ENCODE peak calls at places on chromosomes 12 and 14, in five cellular contexts. Q is mesenchymal stem cell, P is adrenal gland, X is kidney, A is K562. Y is an unnamed sample. For H3K9me3, the result is how much of the 10 kb centered on the place peaks cover.

GRCh38 chr12:2894961-2895360 is 4.3 kb downstream of the TULP3 start:
- DNase-seq in Q (no peak), P (no peak), X (no peak), A (no peak), Y (no peak)

GRCh38 chr12:546920-547845 is 87.4 kb downstream of the B4GALNT3 start:
- DNase-seq in Q (peak), P (peak), X (peak), A (peak), Y (peak)

GRCh38 chr12:67302162-67302561 is 33.0 kb downstream of the CAND1 start:
- DNase-seq in Q (no peak), P (no peak), X (no peak), A (no peak), Y (no peak)

GRCh38 chr12:126772171-126772864 is 1494.7 kb upstream of the TMEM132C start:
- DNase-seq in Q (no peak), P (no peak), X (no peak), A (peak), Y (peak)

GRCh38 chr12:47591795-47592194 is 114.0 kb downstream of the RPAP3 start:
- DNase-seq in Q (no peak), P (no peak), X (no peak), A (no peak), Y (no peak)

GRCh38 chr12:3150820-3151590 is 73.8 kb downstream of the TSPAN9 start:
- DNase-seq in Q (peak), P (no peak), X (peak), A (no peak), Y (no peak)

GRCh38 chr12:90645181-90645580 is 309.8 kb downstream of the CCER1 start:
- DNase-seq in Q (no peak), P (no peak), X (no peak), A (no peak), Y (no peak)

GRCh38 chr12:103742349-103742784 is 98.7 kb downstream of the NT5DC3 start:
- DNase-seq in Q (no peak), P (peak), X (no peak), A (no peak), Y (no peak)

GRCh38 chr12:10965511-10965910 is 21.2 kb downstream of the TAS2R50 start:
- DNase-seq in Q (no peak), P (no peak), X (no peak), A (no peak), Y (no peak)

GRCh38 chr12:77007476-77007875 is 57.9 kb downstream of the E2F7 start:
- DNase-seq in Q (no peak), P (no peak), X (no peak), A (no peak), Y (no peak)

GRCh38 chr14:100532916-100533630 is 54.1 kb downstream of the BEGAIN start:
- DNase-seq in Q (no peak), P (peak), X (peak), A (peak), Y (no peak)

GRCh38 chr12:52006726-52007157 is at the start of gene TAMALIN:
- DNase-seq in Q (peak), P (peak), X (peak), A (no peak), Y (peak)

GRCh38 chr14:87896393-87897380 is 96.3 kb downstream of the GALC start:
- DNase-seq in Q (peak), P (no peak), X (no peak), A (peak), Y (no peak)

GRCh38 chr14:78598046-78598652 is 428.0 kb downstream of the NRXN3 start:
- DNase-seq in Q (peak), P (peak), X (no peak), A (peak), Y (peak)

GRCh38 chr14:39467889-39468524 is 35.8 kb upstream of the FBXO33 start:
- DNase-seq in Q (peak), P (no peak), X (no peak), A (no peak), Y (no peak)

GRCh38 chr14:58637391-58638230 is at the start of gene DACT1:
- DNase-seq in Q (peak), P (peak), X (peak), A (peak), Y (peak)

GRCh38 chr12:72995616-72996015 is 723.4 kb downstream of the TRHDE start:
- DNase-seq in Q (no peak), P (no peak), X (no peak), A (no peak), Y (no peak)

GRCh38 chr12:29546000-29546399 is 48.5 kb upstream of the OVCH1 start:
- DNase-seq in Q (no peak), P (no peak), X (no peak), A (no peak), Y (peak)

GRCh38 chr12:15532364-15532977 is 210.2 kb downstream of the PTPRO start:
- DNase-seq in Q (peak), P (no peak), X (no peak), A (peak), Y (peak)

GRCh38 chr12:65868133-65868705 is 43.9 kb downstream of the HMGA2 start:
- DNase-seq in Q (peak), P (no peak), X (no peak), A (no peak), Y (no peak)

GRCh38 chr12:45336762-45337596 is 121.1 kb downstream of the ANO6 start:
- DNase-seq in Q (peak), P (no peak), X (no peak), A (peak), Y (peak)

GRCh38 chr14:92687681-92688433 is 60.6 kb downstream of the LGMN start:
- DNase-seq in Q (peak), P (peak), X (peak), A (no peak), Y (no peak)

GRCh38 chr12:68825569-68826217 is 17.7 kb downstream of the MDM2 start:
- DNase-seq in Q (no peak), P (no peak), X (no peak), A (no peak), Y (no peak)

GRCh38 chr12:81092053-81092452 is 14.2 kb downstream of the ACSS3 start:
- DNase-seq in Q (no peak), P (no peak), X (no peak), A (no peak), Y (no peak)

GRCh38 chr12:47781479-47782371 is 8.7 kb downstream of the SLC48A1 start:
- DNase-seq in Q (no peak), P (no peak), X (peak), A (no peak), Y (no peak)

GRCh38 chr12:92136883-92137582 is 8.6 kb downstream of the BTG1 start:
- DNase-seq in Q (peak), P (no peak), X (no peak), A (no peak), Y (no peak)

DNA sequence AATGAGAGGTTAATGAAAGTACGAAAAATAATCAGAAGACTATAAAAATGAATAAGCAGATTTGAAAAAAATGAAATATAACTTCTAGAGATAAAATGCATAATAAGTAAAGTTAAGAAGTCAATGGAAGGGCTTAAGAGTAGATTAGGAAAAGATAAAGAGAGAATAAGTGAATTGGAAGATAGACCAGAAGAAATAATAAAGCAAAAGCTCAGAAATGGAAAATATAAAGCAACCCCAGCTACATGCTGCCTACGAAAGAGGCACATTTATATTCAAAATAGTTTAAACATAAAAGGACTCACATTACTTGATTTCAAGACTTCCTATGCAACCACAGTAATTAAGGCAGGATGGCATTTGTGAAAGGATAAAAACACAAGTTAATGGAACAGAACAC is 19.9 kb downstream of the ZNF605 start:
- DNase-seq in Q (no peak), P (no peak), X (no peak), A (no peak), Y (no peak)
- H3K9me3 ChIP-seq in Q (half or more), P (under half), X (half or more), A (under half), Y (under half)

DNA sequence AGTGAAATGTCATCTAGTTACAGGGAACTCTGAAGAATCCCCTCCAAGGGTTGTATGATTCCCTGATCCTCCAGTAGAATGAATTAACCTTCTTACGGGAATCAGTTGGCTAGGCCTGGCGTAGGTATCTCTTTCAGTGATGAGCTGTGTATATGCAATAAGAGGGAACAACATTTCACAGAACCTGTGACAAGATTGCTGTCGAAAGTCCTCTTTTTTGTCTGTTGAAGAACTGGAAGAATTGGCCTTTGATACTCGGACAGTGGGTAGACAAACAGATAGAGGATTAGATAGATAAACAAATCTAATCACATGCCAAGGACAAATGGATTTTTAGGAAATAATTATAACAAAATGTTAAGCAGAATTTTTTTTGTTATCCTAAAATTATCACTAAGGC is 184.6 kb downstream of the MDGA2 start:
- DNase-seq in Q (no peak), P (no peak), X (no peak), A (no peak), Y (no peak)
- H3K9me3 ChIP-seq in Q (under half), P (under half), X (under half), A (under half), Y (under half)

GRCh38 chr14:82661258-82661657 is 1127.6 kb upstream of the SEL1L start:
- DNase-seq in Q (no peak), P (no peak), X (no peak), A (no peak), Y (no peak)
- H3K9me3 ChIP-seq in Q (under half), P (under half), X (under half), A (under half), Y (under half)

DNA sequence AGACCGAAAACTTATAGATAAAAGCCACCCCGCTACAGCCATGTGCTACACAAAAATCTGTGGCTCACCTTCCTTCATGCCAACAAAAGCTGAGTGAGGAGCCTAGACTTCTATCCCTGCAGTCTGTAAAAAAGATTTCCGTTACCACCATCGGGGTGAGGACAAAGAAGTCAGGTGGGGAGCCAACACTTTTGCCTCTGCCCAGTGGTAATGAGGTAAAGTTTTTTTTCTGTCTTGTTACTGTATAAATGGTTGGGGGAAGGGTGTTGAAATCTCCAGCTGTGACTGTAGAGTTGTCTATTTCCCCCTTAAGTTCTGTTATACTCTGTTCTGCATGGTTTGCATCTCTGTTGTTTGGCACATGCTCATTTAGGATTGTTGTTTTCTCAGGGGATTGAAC is 707.8 kb downstream of the FLRT2 start:
- DNase-seq in Q (no peak), P (no peak), X (no peak), A (no peak), Y (no peak)
- H3K9me3 ChIP-seq in Q (under half), P (under half), X (under half), A (under half), Y (under half)

GRCh38 chr12:124827588-124828184 is 36.0 kb downstream of the SCARB1 start:
- DNase-seq in Q (no peak), P (no peak), X (no peak), A (no peak), Y (no peak)
- H3K9me3 ChIP-seq in Q (under half), P (under half), X (under half), A (under half), Y (under half)

Y was measured in MG63.